ENCODE peak calls at places on chromosomes 5 and 9, in six cellular contexts. K, A, B, D, E and P are unnamed samples.

GRCh38 chr5:154755361-154756202 is at the start of gene LARP1:
- DNase-seq in E (peak), A (no peak), K (peak), B (no peak), D (no peak), P (no peak)

GRCh38 chr5:138702166-138702826 is 50.9 kb upstream of the CTNNA1 start:
- DNase-seq in K (no peak), E (peak), D (no peak), B (no peak), A (no peak), P (no peak)

GRCh38 chr5:95417971-95418370 is 26.8 kb downstream of the FAM81B start:
- DNase-seq in K (peak), A (no peak), E (peak), D (no peak), B (no peak), P (no peak)

GRCh38 chr5:174680901-174681565 is 43.3 kb upstream of the MSX2 start:
- DNase-seq in E (no peak), D (no peak), K (no peak), B (no peak), A (no peak), P (no peak)

GRCh38 chr9:22813520-22813919 is 366.9 kb downstream of the DMRTA1 start:
- DNase-seq in E (peak), B (no peak), D (no peak), K (peak), A (no peak), P (no peak)

GRCh38 chr9:106707722-106708121 is 155.2 kb upstream of the ZNF462 start:
- DNase-seq in E (no peak), A (no peak), B (no peak), D (no peak), K (no peak), P (no peak)

GRCh38 chr9:134775552-134775951 is 105.1 kb upstream of the FCN2 start:
- DNase-seq in K (no peak), E (peak), D (peak), A (no peak), B (no peak), P (no peak)

GRCh38 chr5:149969181-149969950 is 8.8 kb downstream of the SLC26A2 start:
- DNase-seq in D (no peak), E (no peak), A (no peak), K (no peak), B (no peak), P (no peak)

GRCh38 chr5:170355601-170356098 is 33.5 kb downstream of the KCNMB1 start:
- DNase-seq in D (no peak), A (no peak), E (no peak), B (peak), K (no peak), P (no peak)

GRCh38 chr9:88814521-88815101 is 176.7 kb upstream of the S1PR3 start:
- DNase-seq in E (peak), A (no peak), K (no peak), D (peak), B (peak), P (peak)

GRCh38 chr5:133409210-133409674 is 203.1 kb downstream of the FSTL4 start:
- DNase-seq in A (no peak), D (no peak), K (no peak), E (no peak), B (peak), P (no peak)

GRCh38 chr9:38023661-38024035 is 45.4 kb downstream of the SHB start:
- DNase-seq in B (no peak), A (no peak), K (no peak), E (no peak), D (no peak), P (no peak)

GRCh38 chr5:123120197-123120596 is 31.2 kb downstream of the PRDM6 start:
- DNase-seq in K (peak), A (no peak), E (no peak), B (no peak), D (no peak), P (no peak)

GRCh38 chr9:3804148-3804547 is 278.3 kb upstream of the RFX3 start:
- DNase-seq in A (no peak), B (no peak), E (peak), D (no peak), K (no peak), P (no peak)

GRCh38 chr9:78884611-78885150 is 587.8 kb downstream of the PSAT1 start:
- DNase-seq in D (no peak), K (no peak), A (no peak), E (peak), B (no peak), P (no peak)

GRCh38 chr5:10756539-10756938 is 4.5 kb downstream of the DAP start:
- DNase-seq in B (no peak), D (no peak), E (peak), A (no peak), K (no peak), P (no peak)

GRCh38 chr5:94908889-94909480 is 290.5 kb downstream of the SLF1 start:
- DNase-seq in B (no peak), A (no peak), D (peak), E (peak), K (peak), P (no peak)

GRCh38 chr5:118551031-118551430 is 437.3 kb downstream of the DTWD2 start:
- DNase-seq in B (no peak), A (no peak), K (no peak), D (no peak), E (no peak), P (no peak)

GRCh38 chr9:85224729-85225128 is 517.0 kb downstream of the AGTPBP1 start:
- DNase-seq in K (no peak), D (peak), E (no peak), A (no peak), B (no peak), P (no peak)
- H3K27ac ChIP-seq in K (no peak), D (no peak), E (no peak), A (no peak), B (no peak), P (no peak)

DNA sequence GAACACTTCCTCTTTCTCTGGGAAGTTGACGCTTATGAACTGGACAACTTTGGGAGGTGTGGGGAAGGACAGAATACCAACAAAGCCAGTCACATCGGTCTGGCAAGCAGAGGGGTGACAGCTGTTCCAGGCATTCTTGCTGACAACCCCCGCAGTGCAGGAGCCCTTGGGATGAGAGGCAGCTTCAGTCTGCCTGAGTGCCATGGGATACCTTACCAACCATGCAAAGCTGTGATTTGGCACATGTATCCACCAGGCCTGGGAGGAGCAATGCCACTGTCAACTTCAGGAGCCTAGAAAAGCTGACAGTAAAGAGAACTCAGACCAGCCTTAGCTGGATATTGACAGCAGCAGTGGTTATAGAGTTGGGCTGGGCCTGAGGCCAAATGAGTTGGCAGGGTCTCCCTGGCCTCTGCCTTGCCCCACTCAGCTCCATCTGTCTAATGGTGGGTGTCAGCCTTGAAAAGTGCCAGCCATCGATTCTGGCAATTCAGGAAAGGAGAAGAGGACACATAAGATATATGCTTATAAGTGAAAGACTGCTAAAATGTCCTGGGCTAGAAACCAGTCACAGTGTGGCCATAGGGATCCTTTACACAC is 10.0 kb upstream of the PLPPR1 start:
- DNase-seq in D (no peak), B (no peak), K (no peak), A (no peak), E (no peak), P (no peak)
- H3K27ac ChIP-seq in D (no peak), B (no peak), K (no peak), A (no peak), E (no peak), P (no peak)

DNA sequence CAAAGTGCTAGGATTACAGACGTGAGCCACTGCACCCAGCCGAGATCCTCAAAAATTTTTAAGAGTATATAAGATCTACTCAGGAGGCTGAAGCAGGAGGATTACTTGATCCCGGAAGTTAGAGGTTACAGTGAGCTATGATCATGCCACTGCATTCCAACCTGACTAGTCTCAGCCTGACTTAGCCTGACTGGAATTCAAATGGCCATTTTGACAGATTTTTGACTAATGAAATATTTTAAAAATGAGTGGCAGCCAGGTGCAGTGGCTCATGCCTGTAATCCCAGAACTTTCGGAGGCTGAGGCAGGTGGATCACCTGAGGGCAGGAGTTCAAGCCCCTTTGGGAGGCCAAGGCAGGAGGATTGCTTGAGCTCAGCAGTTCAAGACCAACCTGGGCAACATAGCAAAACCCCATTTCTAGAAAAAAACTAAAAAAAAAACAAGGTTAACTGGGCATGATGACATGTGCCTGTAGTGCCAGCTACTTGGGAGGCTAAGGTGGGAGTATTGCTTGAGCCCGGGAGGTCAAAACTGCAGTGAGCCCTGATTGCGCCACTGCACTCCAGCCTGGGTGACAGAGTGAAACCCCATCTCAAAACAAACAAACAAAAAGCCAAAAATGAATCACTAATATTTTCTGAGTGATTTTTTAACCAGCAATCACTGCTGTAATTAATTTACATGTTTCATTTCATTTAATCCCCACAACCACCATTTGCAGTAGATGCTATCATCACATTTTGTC is 16.6 kb downstream of the ATOX1 start:
- DNase-seq in D (peak), E (peak), K (no peak), A (no peak), B (no peak), P (no peak)
- H3K27ac ChIP-seq in D (peak), E (peak), K (peak), A (no peak), B (no peak), P (no peak)

GRCh38 chr5:159678800-159679392 is 237.4 kb upstream of the ADRA1B start:
- DNase-seq in K (no peak), D (no peak), A (no peak), B (no peak), E (no peak), P (no peak)
- H3K27ac ChIP-seq in K (no peak), D (no peak), A (no peak), B (no peak), E (no peak), P (no peak)

DNA sequence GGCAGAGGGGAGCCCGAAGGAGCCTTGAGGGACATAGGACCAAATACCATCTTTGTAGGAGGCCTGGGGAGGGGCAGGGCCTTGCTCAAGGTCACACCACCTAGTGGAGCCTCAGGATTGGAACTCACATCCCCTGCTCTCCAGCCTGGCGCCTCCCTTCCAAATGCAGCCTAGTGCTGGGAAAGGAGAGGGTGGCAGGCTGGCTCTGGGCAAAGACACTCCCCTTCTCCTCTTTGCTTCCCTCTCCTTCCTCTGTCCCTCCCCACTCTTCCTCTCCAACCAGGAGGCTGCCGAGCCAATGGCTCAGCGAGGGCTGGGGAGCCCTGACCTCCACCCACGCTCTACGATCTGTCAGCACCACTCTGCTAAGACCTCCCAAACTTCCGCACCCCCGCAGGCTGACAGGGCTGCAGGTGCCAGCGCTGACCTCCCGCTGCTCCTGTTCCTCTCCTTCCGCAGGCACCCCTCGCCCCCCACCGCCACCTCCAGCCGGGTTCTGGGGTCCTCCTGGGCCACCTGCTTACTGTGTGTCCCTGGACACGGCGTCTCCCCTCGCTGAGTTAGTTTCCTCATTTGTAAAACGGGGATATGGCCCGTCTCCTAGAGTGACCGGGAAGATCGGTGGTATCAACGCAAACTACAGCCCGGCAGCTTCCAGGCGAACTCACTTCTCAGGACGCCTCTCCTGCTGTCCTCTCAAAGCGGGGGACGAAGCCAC is 52.9 kb downstream of the C9orf50 start:
- DNase-seq in E (peak), D (no peak), B (peak), A (no peak), K (peak), P (peak)
- H3K27ac ChIP-seq in E (peak), D (peak), B (no peak), A (peak), K (peak), P (peak)